ENCODE peak calls at places on chromosomes 4 and X, in eight cellular contexts. X, Q, J, A, R, W, B and T are unnamed samples.

GRCh38 chr4:1401409-1402020 is 4.7 kb downstream of the NKX1-1 start:
- DNase-seq in X (peak; percentile 12), Q (peak; percentile 34), J (peak; percentile 33), A (no peak), R (no peak), W (no peak), B (no peak), T (peak; percentile 30)

GRCh38 chr4:15918484-15919129 is 19.9 kb downstream of the FGFBP1 start:
- DNase-seq in X (no peak), Q (no peak), J (peak; percentile 32), A (no peak), R (no peak), W (peak; percentile 52), B (no peak), T (no peak)

GRCh38 chrX:54208531-54208930 is 25.5 kb upstream of the FAM120C start:
- DNase-seq in X (no peak), Q (no peak), J (no peak), A (no peak), R (no peak), W (no peak), B (no peak), T (no peak)

GRCh38 chrX:74449937-74450330 is 28.6 kb downstream of the SLC16A2 start:
- DNase-seq in X (no peak), Q (no peak), J (no peak), A (no peak), R (no peak), W (no peak), B (no peak), T (no peak)

GRCh38 chr4:143082698-143083097 is 102.0 kb upstream of the USP38 start:
- DNase-seq in X (no peak), Q (no peak), J (no peak), A (no peak), R (no peak), W (no peak), B (no peak), T (no peak)

GRCh38 chr4:121009578-121010338 is 62.6 kb downstream of the NDNF start:
- DNase-seq in X (no peak), Q (no peak), J (no peak), A (no peak), R (no peak), W (no peak), B (no peak), T (no peak)

GRCh38 chr4:8507624-8508023 is 67.0 kb downstream of the TRMT44 start:
- DNase-seq in X (no peak), Q (no peak), J (no peak), A (no peak), R (peak; percentile 22), W (no peak), B (no peak), T (no peak)

GRCh38 chr4:12588572-12588971 is 895.6 kb downstream of the RAB28 start:
- DNase-seq in X (no peak), Q (no peak), J (no peak), A (no peak), R (no peak), W (no peak), B (no peak), T (no peak)

GRCh38 chrX:155009994-155010472 is 12.5 kb downstream of the F8 start:
- DNase-seq in X (no peak), Q (no peak), J (no peak), A (no peak), R (no peak), W (no peak), B (no peak), T (no peak)

GRCh38 chr4:134201216-134202098 is at the start of gene PABPC4L:
- DNase-seq in X (peak; percentile 56), Q (peak; percentile 54), J (no peak), A (no peak), R (peak; percentile 32), W (peak; percentile 49), B (no peak), T (peak; percentile 62)

GRCh38 chr4:21716526-21716925 is 232.0 kb downstream of the KCNIP4 start:
- DNase-seq in X (no peak), Q (no peak), J (no peak), A (no peak), R (no peak), W (no peak), B (no peak), T (no peak)

GRCh38 chrX:119406739-119407138 is 7.6 kb downstream of the SLC25A43 start:
- DNase-seq in X (no peak), Q (no peak), J (no peak), A (no peak), R (no peak), W (no peak), B (no peak), T (no peak)

GRCh38 chr4:37981844-37982720 is 21.9 kb downstream of the PTTG2 start:
- DNase-seq in X (no peak), Q (no peak), J (no peak), A (no peak), R (no peak), W (no peak), B (no peak), T (no peak)

GRCh38 chr4:133154725-133155124 is 5.6 kb downstream of the PCDH10 start:
- DNase-seq in X (no peak), Q (no peak), J (peak; percentile 30), A (no peak), R (peak; percentile 28), W (no peak), B (no peak), T (no peak)

GRCh38 chrX:149259241-149259640 is 245.9 kb downstream of the IDS start:
- DNase-seq in X (no peak), Q (no peak), J (no peak), A (no peak), R (no peak), W (no peak), B (no peak), T (no peak)

GRCh38 chr4:165328708-165329107 is 1.2 kb downstream of the MSMO1 start:
- DNase-seq in X (no peak), Q (no peak), J (no peak), A (no peak), R (no peak), W (no peak), B (no peak), T (no peak)

GRCh38 chr4:116016201-116016600 is 902.8 kb upstream of the NDST4 start:
- DNase-seq in X (no peak), Q (no peak), J (no peak), A (no peak), R (no peak), W (no peak), B (no peak), T (no peak)
- H3K9me3 ChIP-seq in X (peaks cover 91% of the 10 kb centered on the region), Q (peaks cover 19% of the 10 kb centered on the region), J (no peaks in the 10 kb centered on the region), A (no peaks in the 10 kb centered on the region), R (no peaks in the 10 kb centered on the region), W (no peaks in the 10 kb centered on the region), B (peaks cover 23% of the 10 kb centered on the region), T (peaks cover 46% of the 10 kb centered on the region)

GRCh38 chrX:9643807-9644206 is 121.8 kb downstream of the GPR143 start:
- DNase-seq in X (no peak), Q (no peak), J (no peak), A (no peak), R (no peak), W (no peak), B (no peak), T (no peak)
- H3K27ac ChIP-seq in X (no peak overlapping the region), Q (no peak overlapping the region), J (no peak overlapping the region), A (no peak overlapping the region), R (no peak overlapping the region), W (no peak overlapping the region), B (no peak overlapping the region), T (no peak overlapping the region)

GRCh38 chrX:67651437-67652142 is 107.8 kb downstream of the AR start:
- DNase-seq in X (no peak), Q (no peak), J (no peak), A (no peak), R (no peak), W (no peak), B (no peak), T (no peak)

GRCh38 chrX:67648361-67648760 is 104.5 kb downstream of the AR start:
- DNase-seq in X (no peak), Q (no peak), J (no peak), A (no peak), R (no peak), W (no peak), B (no peak), T (no peak)

GRCh38 chrX:67652581-67652980 is 108.8 kb downstream of the AR start:
- DNase-seq in X (no peak), Q (no peak), J (no peak), A (no peak), R (no peak), W (no peak), B (no peak), T (no peak)

DNA sequence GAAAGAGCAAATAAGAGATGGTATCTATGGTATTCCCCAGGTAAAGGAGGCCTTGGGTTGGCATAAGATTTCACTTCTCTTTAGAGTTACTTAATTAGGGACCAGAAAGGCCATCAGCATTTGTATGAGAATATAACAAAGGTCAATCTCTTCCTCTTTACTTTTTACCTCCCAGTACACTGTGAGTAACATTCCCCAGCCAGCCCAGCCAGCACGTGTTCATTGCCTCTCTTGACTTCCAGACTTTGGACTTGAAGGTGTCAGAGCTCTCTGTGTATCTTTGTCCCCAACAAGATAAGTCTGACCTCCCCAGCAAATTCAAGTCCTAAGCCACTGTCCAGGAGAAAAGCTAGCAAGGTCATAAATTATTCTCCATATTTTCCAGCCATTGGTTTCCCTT is 110.5 kb downstream of the AR start:
- DNase-seq in X (no peak), Q (no peak), J (no peak), A (no peak), R (no peak), W (no peak), B (no peak), T (no peak)
- H3K9me3 ChIP-seq in X (no peaks in the 10 kb centered on the region), Q (no peaks in the 10 kb centered on the region), J (no peaks in the 10 kb centered on the region), A (no peaks in the 10 kb centered on the region), R (no peaks in the 10 kb centered on the region), W (no peaks in the 10 kb centered on the region), B (no peaks in the 10 kb centered on the region), T (peaks cover 37% of the 10 kb centered on the region)

GRCh38 chr4:40915318-40916217 is 165.8 kb downstream of the NSUN7 start:
- DNase-seq in X (no peak), Q (no peak), J (no peak), A (no peak), R (no peak), W (no peak), B (no peak), T (no peak)

GRCh38 chr4:40918330-40918729 is 168.6 kb downstream of the NSUN7 start:
- DNase-seq in X (peak; percentile 68), Q (peak; percentile 89), J (peak; percentile 42), A (peak; percentile 80), R (peak; percentile 55), W (peak; percentile 55), B (no peak), T (no peak)

GRCh38 chr4:40912455-40913055 is 162.8 kb downstream of the NSUN7 start:
- DNase-seq in X (no peak), Q (no peak), J (no peak), A (no peak), R (no peak), W (no peak), B (no peak), T (no peak)

GRCh38 chr4:40916880-40917279 is 167.1 kb downstream of the NSUN7 start:
- DNase-seq in X (peak; percentile 38), Q (peak; percentile 65), J (no peak), A (no peak), R (peak; percentile 83), W (peak; percentile 82), B (no peak), T (peak; percentile 82)

DNA sequence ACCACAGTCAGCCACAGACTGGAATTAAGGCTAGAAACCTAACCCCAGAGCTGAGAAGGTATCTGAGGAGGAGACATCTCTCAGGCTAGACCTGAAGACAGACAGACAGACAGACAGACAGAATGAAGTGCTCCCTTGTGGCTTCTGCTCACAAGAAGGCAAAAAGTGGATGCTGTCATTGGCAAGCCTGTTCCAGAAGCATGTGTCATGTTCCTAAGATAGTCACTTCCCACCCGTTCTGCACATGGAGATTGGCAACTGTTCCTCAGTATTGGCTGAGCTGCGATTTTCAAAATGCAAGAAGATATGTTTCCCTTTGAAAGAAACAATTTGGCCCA is 166.4 kb downstream of the NSUN7 start:
- DNase-seq in X (no peak), Q (no peak), J (no peak), A (peak; percentile 64), R (no peak), W (no peak), B (no peak), T (no peak)
- H3K27ac ChIP-seq in X (peak overlapping the region; percentile 2), Q (peak overlapping the region; percentile 81), J (peak overlapping the region; percentile 45), A (peak overlapping the region; percentile 52), R (no peak overlapping the region), W (no peak overlapping the region), B (peak overlapping the region; percentile 90), T (no peak overlapping the region)